ENCODE peak calls at places on chromosomes 12 and 14, in five cellular contexts. T, C, P, B and W are unnamed samples.

GRCh38 chr12:57149309-57149900 is 2.0 kb upstream of the LRP1-AS start:
- DNase-seq in T (peak), C (no peak), P (no peak), B (no peak), W (no peak)

GRCh38 chr12:65879878-65880277 is 55.6 kb downstream of the HMGA2 start:
- DNase-seq in T (no peak), C (peak), P (no peak), B (peak), W (peak)

GRCh38 chr12:117518594-117519270 is 157.3 kb upstream of the NOS1 start:
- DNase-seq in T (no peak), C (no peak), P (no peak), B (peak), W (no peak)

GRCh38 chr14:62778847-62779246 is 266.4 kb downstream of the KCNH5 start:
- DNase-seq in T (no peak), C (peak), P (no peak), B (peak), W (no peak)

GRCh38 chr12:27101290-27101689 is 18.9 kb upstream of the C12orf71 start:
- DNase-seq in T (no peak), C (no peak), P (no peak), B (no peak), W (no peak)

GRCh38 chr14:55240526-55241178 is 30.6 kb upstream of the FBXO34 start:
- DNase-seq in T (no peak), C (peak), P (no peak), B (peak), W (peak)

GRCh38 chr12:52186135-52186840 is 5.5 kb downstream of the KRT80 start:
- DNase-seq in T (no peak), C (no peak), P (no peak), B (peak), W (no peak)

GRCh38 chr12:106739815-106740552 is 34.5 kb upstream of the RIC8B start:
- DNase-seq in T (no peak), C (no peak), P (no peak), B (no peak), W (no peak)

GRCh38 chr12:117699118-117699517 is 269.7 kb downstream of the KSR2 start:
- DNase-seq in T (no peak), C (no peak), P (no peak), B (no peak), W (no peak)

GRCh38 chr12:132185698-132186097 is 41.4 kb downstream of the NOC4L start:
- DNase-seq in T (no peak), C (no peak), P (no peak), B (no peak), W (no peak)

GRCh38 chr14:104112113-104112505 is 26.3 kb upstream of the KIF26A start:
- DNase-seq in T (peak), C (no peak), P (no peak), B (no peak), W (no peak)

GRCh38 chr12:120905856-120906384 is 1.8 kb upstream of the SPPL3 start:
- DNase-seq in T (no peak), C (no peak), P (no peak), B (no peak), W (no peak)

GRCh38 chr14:23577710-23578392 is 739 bp downstream of the JPH4 start:
- DNase-seq in T (no peak), C (no peak), P (no peak), B (no peak), W (no peak)

GRCh38 chr12:2539938-2540337 is 254.8 kb upstream of the FKBP4 start:
- DNase-seq in T (no peak), C (no peak), P (no peak), B (no peak), W (no peak)

GRCh38 chr14:100554082-100554677 is 33.0 kb downstream of the BEGAIN start:
- DNase-seq in T (no peak), C (no peak), P (no peak), B (no peak), W (no peak)

GRCh38 chr14:55160989-55161388 is 30.4 kb downstream of the DLGAP5 start:
- DNase-seq in T (no peak), C (no peak), P (no peak), B (peak), W (peak)

GRCh38 chr12:48789858-48790326 is 1.0 kb upstream of the ADCY6 start:
- DNase-seq in T (no peak), C (no peak), P (no peak), B (no peak), W (no peak)

GRCh38 chr14:80679273-80679672 is 262.3 kb downstream of the CEP128 start:
- DNase-seq in T (no peak), C (no peak), P (no peak), B (no peak), W (no peak)

GRCh38 chr12:116196752-116197718 is 80.5 kb downstream of the MED13L start:
- DNase-seq in T (no peak), C (no peak), P (no peak), B (no peak), W (no peak)

GRCh38 chr12:116199160-116199559 is 78.3 kb downstream of the MED13L start:
- DNase-seq in T (no peak), C (no peak), P (no peak), B (no peak), W (no peak)

GRCh38 chr12:116189692-116190091 is 87.8 kb downstream of the MED13L start:
- DNase-seq in T (no peak), C (no peak), P (no peak), B (no peak), W (no peak)

GRCh38 chr12:116196226-116196625 is 81.3 kb downstream of the MED13L start:
- DNase-seq in T (no peak), C (no peak), P (no peak), B (no peak), W (no peak)

GRCh38 chr12:116194935-116195431 is 82.5 kb downstream of the MED13L start:
- DNase-seq in T (no peak), C (no peak), P (no peak), B (no peak), W (no peak)
- H3K4me3 ChIP-seq in T (no peak), C (no peak), P (no peak), B (no peak), W (no peak)

DNA sequence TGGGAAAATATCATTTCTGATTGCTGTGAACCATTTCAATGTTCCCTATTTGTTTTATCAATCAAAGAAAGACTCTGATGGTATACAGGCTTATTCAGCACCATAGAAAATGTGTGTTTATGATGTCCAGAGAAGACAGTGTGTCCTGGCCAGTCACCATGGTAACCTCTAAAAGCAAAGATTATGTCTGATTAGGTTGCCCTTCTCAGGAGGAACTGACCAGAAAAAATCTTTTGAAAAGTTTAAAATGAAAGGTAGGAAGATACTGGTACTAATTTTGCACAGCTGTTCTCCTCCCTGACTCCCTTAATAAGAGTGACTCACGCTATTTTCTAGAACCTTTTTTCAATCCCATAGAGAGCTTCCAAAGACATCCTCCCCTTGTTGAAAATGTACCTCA is 391.8 kb upstream of the DCN start:
- DNase-seq in T (no peak), C (no peak), P (no peak), B (peak), W (no peak)
- H3K4me3 ChIP-seq in T (no peak), C (no peak), P (no peak), B (no peak), W (no peak)

GRCh38 chr14:93956514-93957332 is 19.6 kb downstream of the ASB2 start:
- DNase-seq in T (no peak), C (no peak), P (no peak), B (no peak), W (no peak)
- H3K4me3 ChIP-seq in T (no peak), C (no peak), P (no peak), B (no peak), W (no peak)

GRCh38 chr12:123131879-123132402 is 18.9 kb downstream of the PITPNM2 start:
- DNase-seq in T (no peak), C (no peak), P (peak), B (no peak), W (no peak)
- H3K4me3 ChIP-seq in T (no peak), C (no peak), P (no peak), B (no peak), W (no peak)

GRCh38 chr12:54588892-54589291 is 433 bp upstream of the PPP1R1A start:
- DNase-seq in T (no peak), C (no peak), P (no peak), B (no peak), W (no peak)
- H3K4me3 ChIP-seq in T (peak), C (no peak), P (peak), B (no peak), W (no peak)

GRCh38 chr14:22434030-22434429 is 155.0 kb downstream of the DAD1 start:
- DNase-seq in T (no peak), C (no peak), P (no peak), B (no peak), W (no peak)
- H3K4me3 ChIP-seq in T (no peak), C (no peak), P (no peak), B (no peak), W (no peak)

GRCh38 chr14:36443374-36443773 is 76.7 kb downstream of the NKX2-1 start:
- DNase-seq in T (no peak), C (no peak), P (no peak), B (no peak), W (no peak)
- H3K4me3 ChIP-seq in T (no peak), C (no peak), P (no peak), B (no peak), W (no peak)

DNA sequence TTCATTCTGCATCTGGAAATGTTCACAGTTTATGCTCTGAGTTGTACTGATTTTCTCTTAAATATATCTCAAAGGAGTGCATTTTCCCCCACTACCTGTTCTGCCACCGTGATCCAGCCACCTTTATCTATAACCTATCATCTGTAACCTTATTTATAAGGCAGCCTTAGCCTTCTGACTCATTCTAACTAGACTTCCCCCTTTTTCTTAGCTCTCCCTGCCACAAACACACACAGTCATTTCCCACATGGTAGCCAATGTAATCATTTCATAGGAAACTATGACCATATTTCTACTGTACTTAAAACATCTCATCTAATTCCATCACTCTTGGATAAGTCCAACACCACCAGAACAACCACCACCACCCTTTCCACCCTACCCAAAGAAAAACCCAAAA is 10.8 kb upstream of the GYS2 start:
- DNase-seq in T (no peak), C (no peak), P (no peak), B (no peak), W (no peak)
- H3K4me3 ChIP-seq in T (no peak), C (no peak), P (no peak), B (no peak), W (no peak)

DNA sequence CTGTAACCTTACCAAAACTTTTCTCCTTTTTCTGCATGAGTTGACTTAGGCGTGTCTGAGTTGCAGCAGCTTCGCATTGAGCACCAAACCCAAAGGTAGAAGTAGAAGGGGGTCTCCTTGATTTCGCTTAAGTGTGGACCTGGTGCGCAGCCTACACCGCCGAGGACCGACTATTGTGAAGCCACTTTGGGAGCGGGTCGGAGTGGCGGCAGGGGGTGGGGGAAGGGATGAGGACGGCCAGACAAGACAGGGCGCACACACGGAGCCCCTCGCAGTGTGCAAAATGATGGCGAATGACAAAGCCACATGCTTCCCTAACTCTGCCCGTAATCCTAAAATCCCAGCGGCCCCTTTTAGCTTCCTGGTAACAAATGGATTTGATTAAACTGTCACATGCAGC is 1.1 kb downstream of the LMO3 start:
- DNase-seq in T (no peak), C (no peak), P (no peak), B (no peak), W (no peak)
- H3K4me3 ChIP-seq in T (peak), C (peak), P (peak), B (peak), W (no peak)